ENCODE peak calls at places on chromosomes 12 and 14, in eight cellular contexts. N is iPS DF 6.9, B is omental fat pad, C is PC-3, H is right atrium auricular region, U is left kidney, V is K562, O is nephron progenitor cell. D is an unnamed sample.

GRCh38 chr12:106954462-106955376 is 988 bp upstream of the TMEM263 start:
- DNase-seq in V (peak; percentile 45), U (peak; percentile 53), H (peak; percentile 59), N (no peak), O (peak; percentile 15), B (no peak), C (no peak), D (no peak)

GRCh38 chr14:101980251-101980650 is 15.9 kb downstream of the DYNC1H1 start:
- DNase-seq in V (no peak), B (no peak), U (no peak), H (no peak), O (no peak), N (no peak), C (peak; percentile 64), D (no peak)

GRCh38 chr12:88577537-88577936 is 2.7 kb downstream of the KITLG start:
- DNase-seq in B (no peak), O (no peak), C (peak; percentile 60), N (no peak), V (no peak), H (no peak), U (peak; percentile 45), D (no peak)

GRCh38 chr14:34094384-34094783 is 143.5 kb upstream of the EGLN3 start:
- DNase-seq in O (no peak), C (no peak), B (no peak), U (no peak), V (no peak), H (no peak), N (no peak), D (no peak)

GRCh38 chr12:1804545-1805332 is 15.6 kb upstream of the LRTM2 start:
- DNase-seq in H (peak; percentile 92), V (peak; percentile 86), O (peak; percentile 83), B (peak; percentile 70), N (peak; percentile 66), C (peak; percentile 86), U (peak; percentile 96), D (peak; percentile 97)

GRCh38 chr12:28800129-28800528 is 348.9 kb upstream of the FAR2 start:
- DNase-seq in O (no peak), B (no peak), H (no peak), C (no peak), V (no peak), U (no peak), N (no peak), D (no peak)

GRCh38 chr14:101114726-101115481 is 211.4 kb upstream of the RTL1 start:
- DNase-seq in H (peak; percentile 43), O (no peak), C (no peak), U (no peak), V (no peak), B (peak; percentile 15), N (no peak), D (no peak)

GRCh38 chr12:131682511-131682895 is 28.4 kb upstream of the SFSWAP start:
- DNase-seq in N (no peak), O (no peak), B (no peak), V (no peak), H (no peak), U (no peak), C (no peak), D (no peak)

GRCh38 chr14:74380172-74380571 is 31.9 kb downstream of the VRTN start:
- DNase-seq in H (no peak), N (no peak), V (no peak), O (no peak), C (peak; percentile 70), B (no peak), U (no peak), D (no peak)

GRCh38 chr12:28191018-28191595 is 851 bp downstream of the CCDC91 start:
- DNase-seq in O (no peak), B (no peak), H (peak; percentile 73), U (no peak), N (no peak), C (peak; percentile 75), V (peak; percentile 16), D (no peak)

GRCh38 chr12:26451763-26452162 is 256.4 kb downstream of the SSPN start:
- DNase-seq in H (no peak), U (no peak), O (no peak), N (no peak), C (no peak), V (no peak), B (no peak), D (no peak)

GRCh38 chr14:75274045-75274898 is 4.4 kb upstream of the FOS start:
- DNase-seq in U (peak; percentile 12), B (no peak), N (no peak), C (no peak), V (no peak), O (no peak), H (no peak), D (no peak)

GRCh38 chr12:96233168-96233567 is 39.0 kb downstream of the ELK3 start:
- DNase-seq in N (no peak), O (no peak), V (no peak), C (no peak), B (no peak), H (peak; percentile 73), U (no peak), D (no peak)

GRCh38 chr12:45407188-45407850 is 191.4 kb downstream of the ANO6 start:
- DNase-seq in C (no peak), U (no peak), H (no peak), V (peak; percentile 12), N (no peak), O (no peak), B (no peak), D (peak; percentile 36)

GRCh38 chr14:62694075-62694474 is 351.2 kb downstream of the KCNH5 start:
- DNase-seq in U (no peak), H (no peak), O (no peak), C (no peak), N (no peak), V (no peak), B (no peak), D (no peak)

GRCh38 chr14:105532735-105533141 is 6.4 kb downstream of the TMEM121 start:
- DNase-seq in C (no peak), B (no peak), O (peak; percentile 46), N (no peak), H (no peak), U (peak; percentile 71), V (peak; percentile 52), D (no peak)

GRCh38 chr14:83940253-83940652 is 1589.7 kb upstream of the FLRT2 start:
- DNase-seq in C (no peak), V (no peak), N (no peak), O (no peak), U (peak; percentile 8), H (no peak), B (no peak), D (no peak)

GRCh38 chr14:75519394-75519793 is 2.9 kb upstream of the BATF start:
- DNase-seq in V (no peak), H (no peak), N (no peak), B (no peak), O (no peak), U (no peak), C (no peak), D (no peak)

GRCh38 chr12:64219135-64219534 is 3.0 kb downstream of the KICS2 start:
- DNase-seq in U (no peak), V (peak; percentile 11), N (no peak), B (no peak), C (no peak), H (no peak), O (no peak), D (no peak)

GRCh38 chr12:87518508-87518907 is 510.7 kb downstream of the C12orf50 start:
- DNase-seq in C (no peak), N (no peak), U (no peak), O (no peak), H (no peak), V (no peak), B (no peak), D (no peak)

GRCh38 chr14:88129306-88130056 is 124.5 kb downstream of the GPR65 start:
- DNase-seq in N (no peak), V (no peak), O (no peak), H (no peak), U (no peak), B (no peak), C (peak; percentile 77), D (peak; percentile 69)

GRCh38 chr12:78155546-78155945 is 324.9 kb downstream of the NAV3 start:
- DNase-seq in O (no peak), U (no peak), B (no peak), H (no peak), V (no peak), C (peak; percentile 63), N (no peak), D (no peak)

GRCh38 chr14:74508292-74508731 is 14.7 kb downstream of the ISCA2 start:
- DNase-seq in O (peak; percentile 39), U (peak; percentile 72), V (no peak), B (peak; percentile 0), C (peak; percentile 22), N (no peak), H (no peak), D (no peak)

GRCh38 chr12:9936597-9936996 is 4.4 kb upstream of the CLEC2A start:
- DNase-seq in O (no peak), U (no peak), B (no peak), N (no peak), H (no peak), V (no peak), C (no peak), D (no peak)

GRCh38 chr12:47876404-47876960 is 28.3 kb downstream of the VDR start:
- DNase-seq in C (no peak), O (no peak), U (no peak), N (no peak), B (no peak), V (no peak), H (no peak), D (no peak)

GRCh38 chr14:35897616-35898111 is 71.5 kb downstream of the BRMS1L start:
- DNase-seq in U (no peak), N (no peak), C (peak; percentile 5), B (no peak), O (no peak), H (no peak), V (no peak), D (no peak)

GRCh38 chr14:83473846-83474245 is 1940.2 kb upstream of the SEL1L start:
- DNase-seq in C (no peak), V (no peak), O (no peak), N (no peak), H (no peak), B (no peak), U (peak; percentile 3), D (no peak)

GRCh38 chr12:84877340-84877739 is 35.3 kb downstream of the SLC6A15 start:
- DNase-seq in N (no peak), V (no peak), U (no peak), C (no peak), B (no peak), H (no peak), O (no peak), D (no peak)

GRCh38 chr12:64826234-64826633 is 1.8 kb downstream of the TBC1D30 start:
- DNase-seq in V (peak; percentile 34), B (no peak), C (no peak), U (peak; percentile 95), O (peak; percentile 83), H (no peak), N (peak; percentile 77), D (peak; percentile 68)

GRCh38 chr12:50211392-50212070 is 44.4 kb upstream of the CERS5 start:
- DNase-seq in B (no peak), O (no peak), C (peak; percentile 35), H (no peak), U (no peak), N (no peak), V (no peak), D (no peak)

GRCh38 chr12:29066061-29066588 is 83.0 kb upstream of the FAR2 start:
- DNase-seq in C (peak; percentile 75), N (no peak), U (no peak), H (no peak), V (no peak), O (no peak), B (no peak), D (no peak)

D was measured in adrenal gland.